ENCODE peak calls at places on chromosomes 16 and 17, in four cellular contexts. One of them, this sample, is unnamed.
A peak's percentile ranks its signal among the peaks of the same experiment; 100 is the strongest.

GRCh38 chr17:49521088-49521450 is 26.0 kb downstream of the NGFR start:
- DNase-seq in HL-60: no peak
- DNase-seq in K562: no peak
- DNase-seq in GM12878: no peak
- DNase-seq in this sample: peak; percentile 2

GRCh38 chr16:1706386-1707192 is 594 bp downstream of the MAPK8IP3 start:
- DNase-seq in K562: peak; percentile 65
- DNase-seq in GM12878: no peak
- DNase-seq in HL-60: peak; percentile 54
- DNase-seq in this sample: peak; percentile 58

GRCh38 chr16:88363239-88363891 is 19.4 kb upstream of the ZNF469 start:
- DNase-seq in GM12878: peak; percentile 7
- DNase-seq in K562: no peak
- DNase-seq in HL-60: no peak
- DNase-seq in this sample: no peak

GRCh38 chr16:17277981-17278381 is 192.8 kb downstream of the XYLT1 start:
- DNase-seq in GM12878: no peak
- DNase-seq in HL-60: no peak
- DNase-seq in K562: no peak
- DNase-seq in this sample: no peak

GRCh38 chr17:14098246-14098645 is 28.9 kb downstream of the COX10 start:
- DNase-seq in HL-60: peak; percentile 6
- DNase-seq in K562: no peak
- DNase-seq in GM12878: no peak
- DNase-seq in this sample: no peak

GRCh38 chr16:83615131-83615530 is 192.6 kb upstream of the HSBP1 start:
- DNase-seq in GM12878: no peak
- DNase-seq in HL-60: no peak
- DNase-seq in K562: no peak
- DNase-seq in this sample: no peak

GRCh38 chr16:1153480-1154160 is 714 bp downstream of the CACNA1H start:
- DNase-seq in HL-60: no peak
- DNase-seq in K562: peak; percentile 51
- DNase-seq in GM12878: no peak
- DNase-seq in this sample: no peak

GRCh38 chr16:85658504-85659326 is 30.0 kb downstream of the GINS2 start:
- DNase-seq in HL-60: no peak
- DNase-seq in K562: no peak
- DNase-seq in GM12878: no peak
- DNase-seq in this sample: no peak

GRCh38 chr17:19311421-19312215 is 50.9 kb downstream of the B9D1 start:
- DNase-seq in HL-60: no peak
- DNase-seq in K562: no peak
- DNase-seq in GM12878: no peak
- DNase-seq in this sample: no peak

GRCh38 chr17:80027043-80027435 is 8.6 kb downstream of the TBC1D16 start:
- DNase-seq in HL-60: no peak
- DNase-seq in K562: no peak
- DNase-seq in GM12878: no peak
- DNase-seq in this sample: no peak

GRCh38 chr17:67421869-67422273 is 44.8 kb downstream of the PITPNC1 start:
- DNase-seq in GM12878: peak; percentile 61
- DNase-seq in HL-60: peak; percentile 72
- DNase-seq in K562: no peak
- DNase-seq in this sample: no peak

GRCh38 chr17:82497483-82498405 is 21.8 kb upstream of the FOXK2 start:
- DNase-seq in HL-60: no peak
- DNase-seq in GM12878: no peak
- DNase-seq in K562: no peak
- DNase-seq in this sample: no peak

GRCh38 chr17:27376637-27377547 is 79.4 kb upstream of the KSR1 start:
- DNase-seq in GM12878: no peak
- DNase-seq in K562: no peak
- DNase-seq in HL-60: no peak
- DNase-seq in this sample: no peak

GRCh38 chr17:9865585-9865984 is 39.5 kb downstream of the RCVRN start:
- DNase-seq in HL-60: no peak
- DNase-seq in K562: no peak
- DNase-seq in GM12878: no peak
- DNase-seq in this sample: no peak

GRCh38 chr16:50683689-50684374 is 2.7 kb upstream of the SNX20 start:
- DNase-seq in K562: no peak
- DNase-seq in HL-60: peak; percentile 83
- DNase-seq in GM12878: peak; percentile 87
- DNase-seq in this sample: no peak

GRCh38 chr17:31413871-31414589 is 22.6 kb downstream of the RAB11FIP4 start:
- DNase-seq in HL-60: no peak
- DNase-seq in GM12878: no peak
- DNase-seq in K562: no peak
- DNase-seq in this sample: no peak

GRCh38 chr16:52469775-52470174 is 77.2 kb downstream of the TOX3 start:
- DNase-seq in K562: no peak
- DNase-seq in HL-60: no peak
- DNase-seq in GM12878: no peak
- DNase-seq in this sample: no peak

GRCh38 chr17:79835953-79836951 is 3.0 kb downstream of the CBX4 start:
- DNase-seq in GM12878: no peak
- DNase-seq in HL-60: peak; percentile 77
- DNase-seq in K562: peak; percentile 47
- DNase-seq in this sample: no peak

GRCh38 chr16:25707982-25708583 is 16.3 kb downstream of the HS3ST4 start:
- DNase-seq in HL-60: peak; percentile 20
- DNase-seq in K562: peak; percentile 62
- DNase-seq in GM12878: no peak
- DNase-seq in this sample: peak; percentile 16

GRCh38 chr17:40283662-40284061 is 4.0 kb upstream of the CDC6 start:
- DNase-seq in GM12878: no peak
- DNase-seq in HL-60: no peak
- DNase-seq in K562: no peak
- DNase-seq in this sample: no peak

GRCh38 chr16:78081341-78081740 is 18.1 kb upstream of the WWOX start:
- DNase-seq in HL-60: no peak
- DNase-seq in GM12878: no peak
- DNase-seq in K562: no peak
- DNase-seq in this sample: no peak

GRCh38 chr16:78955206-78955605 is 645.3 kb downstream of the MAF start:
- DNase-seq in GM12878: no peak
- DNase-seq in HL-60: no peak
- DNase-seq in K562: no peak
- DNase-seq in this sample: no peak

GRCh38 chr16:58266336-58266735 is 28.5 kb downstream of the PRSS54 start:
- DNase-seq in GM12878: no peak
- DNase-seq in HL-60: no peak
- DNase-seq in K562: no peak
- DNase-seq in this sample: no peak
- TF ChIP-seq SPI1 in GM12878: no peak
- TF ChIP-seq SPI1 in HL-60: no peak
- TF ChIP-seq SPI1 in K562: no peak
- TF ChIP-seq SPI1 in this sample: no peak

DNA sequence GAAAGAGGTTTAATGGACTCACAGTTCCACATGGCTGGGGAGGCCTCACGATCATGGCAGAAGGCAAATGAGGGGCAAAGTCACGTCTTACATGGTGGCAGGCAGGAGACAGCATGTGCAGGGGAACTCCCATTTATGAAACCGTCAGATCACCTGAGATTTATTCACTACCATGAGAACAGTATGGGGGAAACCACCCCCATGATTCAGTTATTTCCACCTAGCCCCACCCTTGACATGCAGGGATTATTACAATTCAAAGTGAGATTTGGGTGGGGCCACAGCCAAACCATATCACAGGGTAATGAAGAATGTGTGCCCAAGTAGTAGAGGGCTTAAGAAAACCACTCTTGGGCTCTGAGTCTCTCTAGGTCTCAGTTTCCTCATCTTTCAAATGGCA is 85.1 kb downstream of the PRKCB start:
- DNase-seq in K562: no peak
- DNase-seq in GM12878: no peak
- DNase-seq in HL-60: no peak
- DNase-seq in this sample: no peak
- TF ChIP-seq SPI1 in K562: no peak
- TF ChIP-seq SPI1 in GM12878: no peak
- TF ChIP-seq SPI1 in HL-60: no peak
- TF ChIP-seq SPI1 in this sample: no peak

DNA sequence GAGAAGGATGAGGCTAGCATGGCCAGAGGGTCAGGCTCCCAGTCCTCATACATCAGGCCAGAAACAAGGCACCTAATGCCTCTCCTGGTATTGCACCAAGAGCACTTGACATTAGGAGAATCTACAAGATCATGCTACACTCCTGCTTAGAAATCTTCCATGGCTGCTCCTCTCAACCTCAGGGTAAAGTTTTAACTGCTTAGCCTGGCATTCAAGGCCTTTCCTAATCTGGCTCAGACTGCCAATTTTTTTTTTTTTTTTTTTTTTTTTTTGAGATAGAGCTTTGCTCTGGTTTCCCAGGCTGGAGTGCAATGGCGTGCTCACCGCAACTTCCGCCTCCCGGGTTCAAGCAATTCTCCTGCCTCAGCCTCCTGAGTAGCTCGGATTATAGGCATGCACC is 8.2 kb downstream of the PIP4K2B start:
- DNase-seq in GM12878: no peak
- DNase-seq in K562: no peak
- DNase-seq in HL-60: no peak
- DNase-seq in this sample: no peak
- TF ChIP-seq SPI1 in GM12878: no peak
- TF ChIP-seq SPI1 in K562: no peak
- TF ChIP-seq SPI1 in HL-60: no peak
- TF ChIP-seq SPI1 in this sample: no peak

GRCh38 chr17:60563743-60564142 is 36.2 kb upstream of the PPM1D start:
- DNase-seq in K562: no peak
- DNase-seq in HL-60: no peak
- DNase-seq in GM12878: no peak
- DNase-seq in this sample: no peak
- TF ChIP-seq SPI1 in K562: no peak
- TF ChIP-seq SPI1 in HL-60: no peak
- TF ChIP-seq SPI1 in GM12878: no peak
- TF ChIP-seq SPI1 in this sample: no peak

DNA sequence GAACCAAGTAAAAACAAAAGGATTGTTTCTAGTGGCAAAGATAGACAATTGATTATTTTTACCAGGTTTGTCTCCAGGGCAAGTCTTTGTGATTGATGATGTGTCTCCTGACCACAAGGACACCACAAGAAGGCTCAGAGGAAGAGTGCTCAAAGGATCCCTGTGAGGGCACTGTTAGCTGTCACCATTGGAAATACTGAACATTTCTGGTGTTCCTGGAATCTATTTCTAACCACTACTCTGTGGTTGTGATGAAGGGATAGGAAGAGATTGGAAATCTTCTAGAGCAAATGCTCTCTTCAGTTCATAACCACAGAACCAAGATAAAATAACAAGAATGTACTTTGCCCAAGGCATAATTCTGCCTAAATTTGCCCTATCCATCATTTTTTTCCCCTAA is 15.3 kb downstream of the RNF43 start:
- DNase-seq in HL-60: no peak
- DNase-seq in K562: no peak
- DNase-seq in GM12878: no peak
- DNase-seq in this sample: no peak
- TF ChIP-seq SPI1 in HL-60: no peak
- TF ChIP-seq SPI1 in K562: no peak
- TF ChIP-seq SPI1 in GM12878: no peak
- TF ChIP-seq SPI1 in this sample: no peak

DNA sequence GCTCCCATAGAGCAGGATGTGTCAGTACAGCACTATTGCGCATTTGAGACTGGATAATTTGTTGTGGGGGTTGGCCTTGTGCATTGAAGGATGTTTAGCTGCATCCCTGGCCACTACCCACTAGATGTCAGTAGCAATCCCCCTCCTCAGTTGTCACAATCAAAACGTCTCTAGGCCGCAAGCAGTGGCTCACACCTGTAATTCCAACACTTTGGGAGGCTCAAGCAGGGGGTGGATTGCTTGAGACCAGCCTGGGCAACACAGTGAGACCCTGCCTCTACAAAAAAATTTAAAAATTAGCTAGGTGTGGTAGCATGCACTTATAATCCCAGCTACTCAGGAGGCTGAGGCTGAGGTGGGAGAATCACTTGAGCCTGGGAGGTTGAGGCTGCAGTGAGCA is 48.4 kb downstream of the CENPV start:
- DNase-seq in K562: no peak
- DNase-seq in HL-60: no peak
- DNase-seq in GM12878: no peak
- DNase-seq in this sample: no peak
- TF ChIP-seq SPI1 in K562: no peak
- TF ChIP-seq SPI1 in HL-60: no peak
- TF ChIP-seq SPI1 in GM12878: no peak
- TF ChIP-seq SPI1 in this sample: no peak